ENCODE peak calls at places on chromosomes 4 and X, in nine cellular contexts. D is cardiac muscle cell; N is HT-29; R is tibial artery; C is activated CD4-positive, alpha-beta T cell treated with anti-CD3 and anti-CD28 coated beads for 48 hours; V is cerebellum; B is effector memory CD4-positive, alpha-beta T cell; J is activated T-helper 9 cell treated with anti-CD3 and anti-CD28 coated beads, Interleukin-2, amount 50 U/mL, for 16 hours; Q is non-pigmented ciliary epithelial cell. F is an unnamed sample.

GRCh38 chr4:123877561-123877960 is 481.0 kb downstream of the SPRY1 start:
- DNase-seq in D (no peak), N (no peak), R (no peak), C (no peak), V (no peak), B (no peak), J (no peak), Q (peak; percentile 30), F (no peak)

GRCh38 chr4:47209833-47210232 is 178.5 kb downstream of the GABRB1 start:
- DNase-seq in D (no peak), N (no peak), R (no peak), C (no peak), V (no peak), B (no peak), J (no peak), Q (peak; percentile 51), F (no peak)

GRCh38 chr4:41305486-41305885 is 48.8 kb downstream of the UCHL1 start:
- DNase-seq in D (no peak), N (no peak), R (no peak), C (no peak), V (no peak), B (no peak), J (no peak), Q (no peak), F (no peak)

GRCh38 chr4:91577864-91578263 is 725.9 kb upstream of the GRID2 start:
- DNase-seq in D (no peak), N (no peak), R (no peak), C (no peak), V (no peak), B (no peak), J (no peak), Q (no peak), F (no peak)

GRCh38 chr4:47000406-47000805 is 7.0 kb upstream of the GABRA4 start:
- DNase-seq in D (no peak), N (no peak), R (no peak), C (no peak), V (no peak), B (no peak), J (no peak), Q (no peak), F (no peak)

GRCh38 chr4:139525414-139525813 is 30.6 kb downstream of the SETD7 start:
- DNase-seq in D (no peak), N (no peak), R (no peak), C (no peak), V (no peak), B (no peak), J (no peak), Q (no peak), F (no peak)

GRCh38 chr4:181957088-181957487 is 286.1 kb upstream of the TENM3 start:
- DNase-seq in D (no peak), N (no peak), R (no peak), C (no peak), V (no peak), B (no peak), J (no peak), Q (peak; percentile 75), F (peak; percentile 34)

GRCh38 chrX:139204903-139205667 is 325.5 kb upstream of the F9 start:
- DNase-seq in D (peak; percentile 47), N (no peak), R (no peak), C (peak; percentile 14), V (no peak), B (no peak), J (no peak), Q (no peak), F (no peak)

GRCh38 chrX:87489071-87489470 is 28.5 kb upstream of the KLHL4 start:
- DNase-seq in D (no peak), N (no peak), R (no peak), C (no peak), V (no peak), B (no peak), J (no peak), Q (no peak), F (no peak)

GRCh38 chr4:94995684-94996394 is 238.1 kb downstream of the BMPR1B start:
- DNase-seq in D (peak; percentile 37), N (no peak), R (peak; percentile 65), C (no peak), V (no peak), B (no peak), J (no peak), Q (no peak), F (no peak)

GRCh38 chr4:108351806-108352205 is 183.1 kb upstream of the LEF1 start:
- DNase-seq in D (no peak), N (no peak), R (no peak), C (no peak), V (no peak), B (no peak), J (no peak), Q (no peak), F (no peak)

GRCh38 chrX:152614786-152615185 is 22.9 kb upstream of the GABRQ start:
- DNase-seq in D (no peak), N (no peak), R (no peak), C (no peak), V (no peak), B (no peak), J (no peak), Q (no peak), F (no peak)

GRCh38 chr4:41307633-41308032 is 50.9 kb downstream of the UCHL1 start:
- DNase-seq in D (no peak), N (no peak), R (no peak), C (no peak), V (no peak), B (no peak), J (no peak), Q (no peak), F (no peak)

GRCh38 chrX:108230562-108230961 is 139.0 kb downstream of the ATG4A start:
- DNase-seq in D (no peak), N (no peak), R (no peak), C (no peak), V (no peak), B (no peak), J (no peak), Q (no peak), F (no peak)

GRCh38 chr4:104490770-104491395 is 3.8 kb downstream of the CXXC4 start:
- DNase-seq in D (peak; percentile 93), N (peak; percentile 70), R (peak; percentile 76), C (peak; percentile 44), V (peak; percentile 38), B (peak; percentile 28), J (peak; percentile 21), Q (no peak), F (no peak)

F was measured in AG04450.